ENCODE peak calls at places on chromosomes 1 and 21, in ten cellular contexts. P is CD8-positive, alpha-beta memory T cell; Y is stromal cell of bone marrow; V is activated T-cell treated with anti-CD3 and anti-CD28 coated beads, Interleukin-2, amount 50 U/mL, for 1 hour; E is naive thymus-derived CD8-positive, alpha-beta T cell; R is left kidney; F is stimulated activated CD8-positive, alpha-beta memory T cell treated with anti-CD3 and anti-CD28 coated beads, Interleukin-7, amount 100 ng/mL, for 1 hour; D is activated effector memory CD4-positive, alpha-beta T cell treated with Interleukin-2 at 50 U/mL for 16 hours; G is NT2/D1; H is iris pigment epithelial cell. L is an unnamed sample.

GRCh38 chr1:244381887-244382565 is 69.7 kb downstream of the ADSS2 start:
- DNase-seq in P (no peak), Y (peak; percentile 73), V (no peak), E (no peak), R (no peak), F (no peak), D (no peak), G (no peak), H (peak; percentile 63), L (peak; percentile 10)

GRCh38 chr1:178283409-178283808 is 189.5 kb downstream of the RASAL2 start:
- DNase-seq in P (no peak), Y (no peak), V (no peak), E (no peak), R (peak; percentile 67), F (no peak), D (no peak), G (peak; percentile 91), H (peak; percentile 96), L (no peak)

GRCh38 chr21:28066051-28066450 is 926.6 kb downstream of the LTN1 start:
- DNase-seq in P (no peak), Y (peak; percentile 26), V (no peak), E (no peak), R (no peak), F (no peak), D (no peak), G (no peak), H (peak; percentile 25), L (no peak)

GRCh38 chr21:32562426-32562825 is 22.9 kb downstream of the TCP10L start:
- DNase-seq in P (no peak), Y (peak; percentile 49), V (no peak), E (no peak), R (peak; percentile 53), F (no peak), D (no peak), G (peak; percentile 66), H (peak; percentile 82), L (no peak)

GRCh38 chr1:205350626-205351235 is 6.0 kb downstream of the KLHDC8A start:
- DNase-seq in P (no peak), Y (no peak), V (no peak), E (no peak), R (peak; percentile 36), F (no peak), D (no peak), G (peak; percentile 77), H (no peak), L (no peak)

GRCh38 chr1:225567789-225568188 is 85.1 kb downstream of the ENAH start:
- DNase-seq in P (no peak), Y (no peak), V (no peak), E (no peak), R (peak; percentile 40), F (no peak), D (no peak), G (no peak), H (peak; percentile 41), L (no peak)

GRCh38 chr1:232622981-232623380 is 7.0 kb downstream of the SIPA1L2 start:
- DNase-seq in P (no peak), Y (no peak), V (no peak), E (no peak), R (no peak), F (no peak), D (no peak), G (peak; percentile 64), H (no peak), L (no peak)

GRCh38 chr1:7221823-7222462 is 436.7 kb downstream of the CAMTA1 start:
- DNase-seq in P (no peak), Y (no peak), V (no peak), E (no peak), R (no peak), F (no peak), D (no peak), G (no peak), H (peak; percentile 26), L (no peak)

GRCh38 chr1:61436491-61437120 is 288.3 kb downstream of the TM2D1 start:
- DNase-seq in P (no peak), Y (no peak), V (no peak), E (no peak), R (no peak), F (no peak), D (no peak), G (peak; percentile 22), H (no peak), L (no peak)

GRCh38 chr1:115706774-115707425 is 61.6 kb downstream of the CASQ2 start:
- DNase-seq in P (no peak), Y (peak; percentile 15), V (no peak), E (no peak), R (peak; percentile 80), F (no peak), D (no peak), G (peak; percentile 85), H (peak; percentile 49), L (peak; percentile 52)

GRCh38 chr1:237867380-237867888 is 23.3 kb downstream of the ZP4 start:
- DNase-seq in P (no peak), Y (no peak), V (no peak), E (no peak), R (no peak), F (no peak), D (no peak), G (peak; percentile 47), H (no peak), L (no peak)

GRCh38 chr1:9234223-9235122 is at the start of gene H6PD:
- DNase-seq in P (peak; percentile 78), Y (peak; percentile 44), V (peak; percentile 82), E (peak; percentile 53), R (peak; percentile 92), F (peak; percentile 48), D (peak; percentile 70), G (no peak), H (peak; percentile 83), L (peak; percentile 71)

GRCh38 chr1:53398091-53398490 is 61.1 kb upstream of the DMRTB1 start:
- DNase-seq in P (no peak), Y (no peak), V (no peak), E (no peak), R (no peak), F (no peak), D (no peak), G (peak; percentile 76), H (no peak), L (no peak)

GRCh38 chr21:32364387-32364786 is 28.4 kb downstream of the URB1 start:
- DNase-seq in P (no peak), Y (no peak), V (no peak), E (no peak), R (no peak), F (no peak), D (no peak), G (no peak), H (peak; percentile 64), L (no peak)

GRCh38 chr1:42937141-42937696 is 21.4 kb downstream of the SLC2A1 start:
- DNase-seq in P (no peak), Y (no peak), V (no peak), E (no peak), R (no peak), F (no peak), D (no peak), G (no peak), H (peak; percentile 88), L (no peak)

GRCh38 chr1:231626535-231626950 is at the start of gene DISC1:
- DNase-seq in P (peak; percentile 54), Y (peak; percentile 65), V (peak; percentile 69), E (peak; percentile 58), R (peak; percentile 97), F (peak; percentile 14), D (peak; percentile 61), G (peak; percentile 79), H (peak; percentile 94), L (peak; percentile 55)

GRCh38 chr1:19655718-19656080 is 9.0 kb upstream of the HTR6 start:
- DNase-seq in P (no peak), Y (no peak), V (no peak), E (no peak), R (no peak), F (no peak), D (no peak), G (no peak), H (no peak), L (no peak)

GRCh38 chr1:8939362-8939995 is 6.2 kb upstream of the CA6 start:
- DNase-seq in P (no peak), Y (peak; percentile 26), V (no peak), E (no peak), R (no peak), F (no peak), D (no peak), G (no peak), H (peak; percentile 28), L (no peak)

GRCh38 chr1:232033285-232033684 is 406.7 kb downstream of the DISC1 start:
- DNase-seq in P (no peak), Y (no peak), V (no peak), E (no peak), R (peak; percentile 46), F (no peak), D (no peak), G (no peak), H (no peak), L (no peak)

GRCh38 chr1:183845681-183846080 is 40.8 kb downstream of the RGL1 start:
- DNase-seq in P (no peak), Y (no peak), V (no peak), E (no peak), R (no peak), F (no peak), D (no peak), G (no peak), H (no peak), L (no peak)

GRCh38 chr1:29323636-29324035 is 87.3 kb downstream of the PTPRU start:
- DNase-seq in P (no peak), Y (no peak), V (no peak), E (no peak), R (no peak), F (no peak), D (no peak), G (no peak), H (no peak), L (no peak)

GRCh38 chr1:4655674-4656532 is 1.5 kb downstream of the AJAP1 start:
- DNase-seq in P (no peak), Y (no peak), V (no peak), E (peak; percentile 8), R (peak; percentile 87), F (no peak), D (no peak), G (no peak), H (peak; percentile 59), L (no peak)

GRCh38 chr21:34129971-34130597 is 56.7 kb downstream of the MRPS6 start:
- DNase-seq in P (no peak), Y (no peak), V (peak; percentile 29), E (no peak), R (peak; percentile 39), F (no peak), D (no peak), G (peak; percentile 43), H (peak; percentile 34), L (no peak)

GRCh38 chr1:152442765-152443164 is 28.7 kb upstream of the CRNN start:
- DNase-seq in P (no peak), Y (peak; percentile 34), V (no peak), E (no peak), R (peak; percentile 38), F (no peak), D (no peak), G (no peak), H (no peak), L (no peak)

GRCh38 chr1:228018961-228019721 is 12.3 kb downstream of the WNT3A start:
- DNase-seq in P (no peak), Y (no peak), V (peak; percentile 8), E (no peak), R (no peak), F (no peak), D (no peak), G (no peak), H (no peak), L (no peak)

GRCh38 chr1:10186453-10187319 is 23.7 kb upstream of the KIF1B start:
- DNase-seq in P (no peak), Y (no peak), V (no peak), E (no peak), R (no peak), F (no peak), D (no peak), G (no peak), H (no peak), L (no peak)

GRCh38 chr1:32339363-32339978 is 3.4 kb upstream of the MARCKSL1 start:
- DNase-seq in P (no peak), Y (no peak), V (no peak), E (no peak), R (no peak), F (no peak), D (no peak), G (no peak), H (peak; percentile 79), L (peak; percentile 25)